ENCODE peak calls at places on chromosomes 1 and 21, in seven cellular contexts. One of them, this sample, is unnamed.

GRCh38 chr1:88422037-88422436 is 262.0 kb upstream of the PKN2 start:
- DNase-seq in sigmoid colon: no peak
- DNase-seq in HCT116: no peak
- DNase-seq in cardiac fibroblast: no peak
- DNase-seq in transverse colon: no peak
- DNase-seq in right lobe of liver: no peak
- DNase-seq in A673: no peak
- DNase-seq in this sample: no peak

GRCh38 chr1:200905411-200906052 is 10.8 kb downstream of the INAVA start:
- DNase-seq in sigmoid colon: no peak
- DNase-seq in HCT116: no peak
- DNase-seq in cardiac fibroblast: no peak
- DNase-seq in transverse colon: no peak
- DNase-seq in right lobe of liver: no peak
- DNase-seq in A673: no peak
- DNase-seq in this sample: no peak

GRCh38 chr1:215292906-215293305 is 210.4 kb downstream of the KCNK2 start:
- DNase-seq in sigmoid colon: no peak
- DNase-seq in HCT116: no peak
- DNase-seq in cardiac fibroblast: no peak
- DNase-seq in transverse colon: no peak
- DNase-seq in right lobe of liver: no peak
- DNase-seq in A673: no peak
- DNase-seq in this sample: no peak

GRCh38 chr1:107262472-107263286 is 121.8 kb downstream of the NTNG1 start:
- DNase-seq in sigmoid colon: no peak
- DNase-seq in HCT116: no peak
- DNase-seq in cardiac fibroblast: no peak
- DNase-seq in transverse colon: no peak
- DNase-seq in right lobe of liver: no peak
- DNase-seq in A673: peak
- DNase-seq in this sample: no peak

GRCh38 chr1:197181982-197182381 is 35.5 kb upstream of the ASPM start:
- DNase-seq in sigmoid colon: no peak
- DNase-seq in HCT116: no peak
- DNase-seq in cardiac fibroblast: no peak
- DNase-seq in transverse colon: no peak
- DNase-seq in right lobe of liver: no peak
- DNase-seq in A673: no peak
- DNase-seq in this sample: no peak

GRCh38 chr1:31792541-31792940 is 23.3 kb downstream of the SPOCD1 start:
- DNase-seq in sigmoid colon: peak
- DNase-seq in HCT116: no peak
- DNase-seq in cardiac fibroblast: no peak
- DNase-seq in transverse colon: no peak
- DNase-seq in right lobe of liver: peak
- DNase-seq in A673: no peak
- DNase-seq in this sample: no peak

GRCh38 chr21:31194510-31195293 is 149.4 kb downstream of the TIAM1 start:
- DNase-seq in sigmoid colon: no peak
- DNase-seq in HCT116: no peak
- DNase-seq in cardiac fibroblast: no peak
- DNase-seq in transverse colon: no peak
- DNase-seq in right lobe of liver: no peak
- DNase-seq in A673: no peak
- DNase-seq in this sample: no peak

GRCh38 chr1:170660874-170661645 is 2.9 kb upstream of the PRRX1 start:
- DNase-seq in sigmoid colon: no peak
- DNase-seq in HCT116: no peak
- DNase-seq in cardiac fibroblast: peak
- DNase-seq in transverse colon: no peak
- DNase-seq in right lobe of liver: no peak
- DNase-seq in A673: no peak
- DNase-seq in this sample: no peak

GRCh38 chr1:37930246-37931142 is 16.4 kb downstream of the INPP5B start:
- DNase-seq in sigmoid colon: peak
- DNase-seq in HCT116: no peak
- DNase-seq in cardiac fibroblast: peak
- DNase-seq in transverse colon: no peak
- DNase-seq in right lobe of liver: no peak
- DNase-seq in A673: no peak
- DNase-seq in this sample: no peak

GRCh38 chr1:27018316-27018715 is 5.7 kb upstream of the TENT5B start:
- DNase-seq in sigmoid colon: no peak
- DNase-seq in HCT116: no peak
- DNase-seq in cardiac fibroblast: no peak
- DNase-seq in transverse colon: no peak
- DNase-seq in right lobe of liver: no peak
- DNase-seq in A673: no peak
- DNase-seq in this sample: no peak

GRCh38 chr1:114509596-114510234 is 1.3 kb downstream of the TRIM33 start:
- DNase-seq in sigmoid colon: no peak
- DNase-seq in HCT116: no peak
- DNase-seq in cardiac fibroblast: peak
- DNase-seq in transverse colon: no peak
- DNase-seq in right lobe of liver: no peak
- DNase-seq in A673: no peak
- DNase-seq in this sample: no peak

GRCh38 chr1:25697426-25698220 is 81.0 kb downstream of the MAN1C1 start:
- DNase-seq in sigmoid colon: no peak
- DNase-seq in HCT116: no peak
- DNase-seq in cardiac fibroblast: no peak
- DNase-seq in transverse colon: no peak
- DNase-seq in right lobe of liver: no peak
- DNase-seq in A673: no peak
- DNase-seq in this sample: no peak

GRCh38 chr1:54372978-54373377 is 33.2 kb downstream of the SSBP3 start:
- DNase-seq in sigmoid colon: no peak
- DNase-seq in HCT116: no peak
- DNase-seq in cardiac fibroblast: no peak
- DNase-seq in transverse colon: no peak
- DNase-seq in right lobe of liver: no peak
- DNase-seq in A673: no peak
- DNase-seq in this sample: no peak

DNA sequence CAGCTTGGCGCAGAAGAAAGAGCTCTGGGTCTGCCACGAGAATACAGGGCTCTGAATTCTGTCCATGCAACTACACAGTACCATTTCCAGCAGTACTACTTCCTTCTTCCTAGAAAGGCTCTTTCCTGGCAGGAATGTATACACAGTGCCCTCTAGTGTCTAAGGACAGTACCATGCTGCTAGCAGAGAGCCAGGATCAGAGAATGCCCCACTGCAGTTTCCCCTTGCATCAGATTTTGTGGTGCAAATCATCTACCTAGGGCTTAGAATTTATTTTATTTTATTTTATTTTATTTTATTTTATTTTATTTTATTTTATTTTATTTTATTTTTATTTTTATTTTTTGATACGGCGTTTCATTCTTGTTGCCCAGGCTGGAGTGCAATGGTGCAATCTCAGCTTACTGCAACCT is 50.8 kb downstream of the PAX7 start:
- DNase-seq in sigmoid colon: no peak
- DNase-seq in HCT116: peak
- DNase-seq in cardiac fibroblast: peak
- DNase-seq in transverse colon: no peak
- DNase-seq in right lobe of liver: no peak
- DNase-seq in A673: peak
- DNase-seq in this sample: peak
- TF ChIP-seq CTCF in sigmoid colon: no peak
- TF ChIP-seq CTCF in HCT116: peak
- TF ChIP-seq CTCF in cardiac fibroblast: peak
- TF ChIP-seq CTCF in transverse colon: peak
- TF ChIP-seq CTCF in right lobe of liver: peak
- TF ChIP-seq CTCF in A673: peak
- TF ChIP-seq CTCF in this sample: peak

GRCh38 chr1:44609412-44609767 is 64.9 kb downstream of the TMEM53 start:
- DNase-seq in sigmoid colon: peak
- DNase-seq in HCT116: peak
- DNase-seq in cardiac fibroblast: peak
- DNase-seq in transverse colon: peak
- DNase-seq in right lobe of liver: peak
- DNase-seq in A673: peak
- DNase-seq in this sample: peak
- TF ChIP-seq CTCF in sigmoid colon: peak
- TF ChIP-seq CTCF in HCT116: peak
- TF ChIP-seq CTCF in cardiac fibroblast: peak
- TF ChIP-seq CTCF in transverse colon: peak
- TF ChIP-seq CTCF in right lobe of liver: peak
- TF ChIP-seq CTCF in A673: peak
- TF ChIP-seq CTCF in this sample: peak

DNA sequence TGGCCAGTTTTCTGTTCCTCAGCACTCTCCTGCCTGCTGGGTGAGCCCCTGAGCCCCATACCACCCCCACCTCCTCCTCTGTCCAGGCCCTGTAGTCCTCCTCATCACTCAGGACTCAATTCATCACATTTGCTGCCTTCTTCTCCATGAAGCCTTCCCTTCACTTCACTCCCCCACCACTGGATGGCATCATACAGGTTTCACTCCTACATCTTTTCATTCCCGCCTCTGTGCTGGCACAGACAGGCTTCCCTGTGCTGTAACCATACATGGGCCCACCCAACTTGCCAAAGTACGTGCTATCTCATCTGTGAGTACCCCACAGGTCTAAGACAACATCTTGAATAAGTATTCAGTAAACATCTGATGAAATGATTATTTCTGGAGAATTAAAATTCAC is 56.9 kb downstream of the SLC45A1 start:
- DNase-seq in sigmoid colon: no peak
- DNase-seq in HCT116: peak
- DNase-seq in cardiac fibroblast: peak
- DNase-seq in transverse colon: peak
- DNase-seq in right lobe of liver: no peak
- DNase-seq in A673: peak
- DNase-seq in this sample: peak
- TF ChIP-seq CTCF in sigmoid colon: no peak
- TF ChIP-seq CTCF in HCT116: peak
- TF ChIP-seq CTCF in cardiac fibroblast: peak
- TF ChIP-seq CTCF in transverse colon: peak
- TF ChIP-seq CTCF in right lobe of liver: peak
- TF ChIP-seq CTCF in A673: peak
- TF ChIP-seq CTCF in this sample: peak

GRCh38 chr1:156480411-156481192 is 20.0 kb downstream of the MEF2D start:
- DNase-seq in sigmoid colon: peak
- DNase-seq in HCT116: no peak
- DNase-seq in cardiac fibroblast: peak
- DNase-seq in transverse colon: peak
- DNase-seq in right lobe of liver: no peak
- DNase-seq in A673: peak
- DNase-seq in this sample: no peak

GRCh38 chr1:156478250-156478627 is 22.3 kb downstream of the MEF2D start:
- DNase-seq in sigmoid colon: no peak
- DNase-seq in HCT116: no peak
- DNase-seq in cardiac fibroblast: no peak
- DNase-seq in transverse colon: no peak
- DNase-seq in right lobe of liver: no peak
- DNase-seq in A673: no peak
- DNase-seq in this sample: no peak

GRCh38 chr1:156481527-156481926 is 19.0 kb downstream of the MEF2D start:
- DNase-seq in sigmoid colon: no peak
- DNase-seq in HCT116: no peak
- DNase-seq in cardiac fibroblast: no peak
- DNase-seq in transverse colon: no peak
- DNase-seq in right lobe of liver: no peak
- DNase-seq in A673: no peak
- DNase-seq in this sample: no peak

GRCh38 chr1:156479093-156480014 is 21.2 kb downstream of the MEF2D start:
- DNase-seq in sigmoid colon: peak
- DNase-seq in HCT116: no peak
- DNase-seq in cardiac fibroblast: no peak
- DNase-seq in transverse colon: no peak
- DNase-seq in right lobe of liver: no peak
- DNase-seq in A673: no peak
- DNase-seq in this sample: no peak

GRCh38 chr1:156480015-156480368 is 20.6 kb downstream of the MEF2D start:
- DNase-seq in sigmoid colon: no peak
- DNase-seq in HCT116: no peak
- DNase-seq in cardiac fibroblast: no peak
- DNase-seq in transverse colon: no peak
- DNase-seq in right lobe of liver: no peak
- DNase-seq in A673: no peak
- DNase-seq in this sample: no peak
- TF ChIP-seq CTCF in sigmoid colon: no peak
- TF ChIP-seq CTCF in HCT116: peak
- TF ChIP-seq CTCF in cardiac fibroblast: peak
- TF ChIP-seq CTCF in transverse colon: no peak
- TF ChIP-seq CTCF in right lobe of liver: no peak
- TF ChIP-seq CTCF in A673: no peak
- TF ChIP-seq CTCF in this sample: no peak

GRCh38 chr1:45687753-45688737 is at the start of gene TMEM69:
- DNase-seq in sigmoid colon: peak
- DNase-seq in HCT116: peak
- DNase-seq in cardiac fibroblast: peak
- DNase-seq in transverse colon: peak
- DNase-seq in right lobe of liver: peak
- DNase-seq in A673: peak
- DNase-seq in this sample: peak

GRCh38 chr1:45686081-45687013 is at the start of gene GPBP1L1:
- DNase-seq in sigmoid colon: peak
- DNase-seq in HCT116: peak
- DNase-seq in cardiac fibroblast: peak
- DNase-seq in transverse colon: peak
- DNase-seq in right lobe of liver: peak
- DNase-seq in A673: peak
- DNase-seq in this sample: peak

GRCh38 chr1:45684402-45684801 is 1.9 kb downstream of the GPBP1L1 start:
- DNase-seq in sigmoid colon: no peak
- DNase-seq in HCT116: no peak
- DNase-seq in cardiac fibroblast: no peak
- DNase-seq in transverse colon: no peak
- DNase-seq in right lobe of liver: no peak
- DNase-seq in A673: no peak
- DNase-seq in this sample: no peak

GRCh38 chr1:45687014-45687752 is 798 bp upstream of the TMEM69 start:
- DNase-seq in sigmoid colon: peak
- DNase-seq in HCT116: peak
- DNase-seq in cardiac fibroblast: peak
- DNase-seq in transverse colon: peak
- DNase-seq in right lobe of liver: peak
- DNase-seq in A673: peak
- DNase-seq in this sample: peak

DNA sequence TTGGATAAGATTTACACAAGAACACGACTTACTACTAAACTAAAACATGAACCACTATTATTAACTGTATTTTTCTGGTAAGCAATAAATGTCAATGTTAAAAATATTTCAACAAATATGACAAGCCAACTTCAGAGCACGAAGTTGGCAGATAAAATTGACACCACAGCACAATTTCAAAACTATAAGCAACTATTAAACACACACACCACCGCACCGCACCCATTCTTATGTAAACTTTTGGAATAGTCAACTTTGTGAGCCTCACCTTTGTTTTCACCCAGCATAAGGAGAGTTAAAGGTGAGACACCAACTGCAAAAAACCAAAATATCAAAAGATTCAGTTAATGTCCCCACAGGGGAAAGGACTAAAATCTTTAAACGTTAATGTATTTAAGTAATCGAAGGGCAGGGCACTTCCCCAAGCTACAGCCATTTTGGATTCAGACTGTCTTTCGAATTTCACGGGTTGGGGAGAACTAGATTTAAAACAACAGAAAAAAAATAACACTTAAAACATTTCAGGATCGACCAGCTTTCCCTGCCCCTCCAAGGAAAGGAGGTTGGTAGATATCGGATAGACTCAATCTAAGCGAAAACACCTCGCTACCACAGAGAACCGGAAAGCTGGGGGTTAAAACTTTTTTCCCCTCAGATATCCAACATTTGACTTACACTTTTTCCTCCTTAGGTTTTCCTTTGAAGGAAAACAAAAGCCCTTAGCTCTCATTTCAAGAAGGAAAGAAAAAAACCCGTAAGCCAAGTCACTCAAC is 839 bp downstream of the GPBP1L1 start:
- DNase-seq in sigmoid colon: no peak
- DNase-seq in HCT116: no peak
- DNase-seq in cardiac fibroblast: no peak
- DNase-seq in transverse colon: no peak
- DNase-seq in right lobe of liver: no peak
- DNase-seq in A673: peak
- DNase-seq in this sample: no peak
- TF ChIP-seq CTCF in sigmoid colon: no peak
- TF ChIP-seq CTCF in HCT116: no peak
- TF ChIP-seq CTCF in cardiac fibroblast: no peak
- TF ChIP-seq CTCF in transverse colon: no peak
- TF ChIP-seq CTCF in right lobe of liver: no peak
- TF ChIP-seq CTCF in A673: no peak
- TF ChIP-seq CTCF in this sample: no peak

This sample was measured in HFFc6.